ENCODE peak calls at places on chromosome 3, in nine cellular contexts. O is Caki2; W is activated naive CD4-positive, alpha-beta T cell treated with Interleukin-2 at 50 U/mL for 16 hours; P is ELR; Z is activated T-helper 1 cell treated with Interleukin-2 at 50 U/mL for 16 hours; B is HFF-Myc; C is nucleus accumbens; R is anterior cingulate cortex; K is activated CD8-positive, alpha-beta memory T cell treated with anti-CD3 and anti-CD28 coated beads for 48 hours. Q is an unnamed sample.

GRCh38 chr3:31777092-31777491 is 204.0 kb downstream of the OSBPL10 start:
- DNase-seq in P (peak; percentile 47), Z (no peak), B (no peak), R (no peak), K (no peak), O (no peak), C (no peak), W (no peak), Q (peak; percentile 38)

GRCh38 chr3:10370429-10370828 is 49.5 kb upstream of the SEC13 start:
- DNase-seq in P (peak; percentile 64), W (no peak), B (no peak), O (peak; percentile 70), R (no peak), Z (no peak), C (no peak), K (no peak), Q (peak; percentile 63)

GRCh38 chr3:183487046-183487445 is 58.6 kb upstream of the MCF2L2 start:
- DNase-seq in R (no peak), P (no peak), C (no peak), Z (no peak), O (no peak), K (no peak), W (no peak), B (no peak), Q (no peak)

GRCh38 chr3:189941679-189942078 is 179.0 kb downstream of the P3H2 start:
- DNase-seq in Z (no peak), W (peak; percentile 13), O (peak; percentile 97), R (no peak), K (no peak), B (no peak), P (peak; percentile 73), C (no peak), Q (peak; percentile 47)

GRCh38 chr3:105448338-105448982 is 81.8 kb downstream of the ALCAM start:
- DNase-seq in K (no peak), W (no peak), Z (no peak), R (peak; percentile 27), B (no peak), P (no peak), O (no peak), C (peak; percentile 73), Q (no peak)

GRCh38 chr3:130925628-130926027 is 31.7 kb downstream of the ATP2C1 start:
- DNase-seq in B (no peak), Z (no peak), R (no peak), P (peak; percentile 58), K (no peak), C (no peak), W (no peak), O (no peak), Q (peak; percentile 23)

GRCh38 chr3:3110749-3111361 is 681 bp upstream of the IL5RA start:
- DNase-seq in R (no peak), K (no peak), O (no peak), P (no peak), B (no peak), W (no peak), Z (no peak), C (no peak), Q (no peak)

GRCh38 chr3:188421151-188421821 is 267.3 kb downstream of the LPP start:
- DNase-seq in C (no peak), R (no peak), P (peak; percentile 73), Z (no peak), O (no peak), B (peak; percentile 69), K (no peak), W (no peak), Q (peak; percentile 24)

GRCh38 chr3:194633349-194634004 is at the start of gene TMEM44:
- DNase-seq in Z (peak; percentile 35), C (no peak), P (peak; percentile 94), W (peak; percentile 62), B (no peak), O (peak; percentile 96), R (no peak), K (peak; percentile 49), Q (peak; percentile 86)

GRCh38 chr3:183252973-183253363 is at the start of gene B3GNT5:
- DNase-seq in B (no peak), K (no peak), R (no peak), W (peak; percentile 41), Z (no peak), P (peak; percentile 42), C (no peak), O (peak; percentile 57), Q (no peak)

GRCh38 chr3:46483799-46484198 is 14.0 kb upstream of the RTP3 start:
- DNase-seq in B (no peak), R (no peak), Z (no peak), W (no peak), P (no peak), O (no peak), C (no peak), K (no peak), Q (no peak)

GRCh38 chr3:195124378-195124985 is 146.5 kb downstream of the XXYLT1 start:
- DNase-seq in B (no peak), W (no peak), C (no peak), R (no peak), K (no peak), P (no peak), Z (no peak), O (no peak), Q (no peak)

GRCh38 chr3:123202451-123202850 is 708 bp downstream of the SEC22A start:
- DNase-seq in R (no peak), O (no peak), B (no peak), W (no peak), K (no peak), C (no peak), Z (no peak), P (peak; percentile 20), Q (no peak)

GRCh38 chr3:177069514-177070329 is 127.6 kb downstream of the TBL1XR1 start:
- DNase-seq in C (no peak), O (no peak), B (no peak), K (no peak), W (no peak), Z (no peak), R (no peak), P (peak; percentile 53), Q (no peak)

GRCh38 chr3:37627951-37628620 is 233.6 kb upstream of the CTDSPL start:
- DNase-seq in Z (no peak), K (no peak), C (no peak), R (no peak), O (no peak), B (peak; percentile 6), P (no peak), W (no peak), Q (no peak)

GRCh38 chr3:161016417-161017313 is 88.5 kb downstream of the B3GALNT1 start:
- DNase-seq in W (no peak), O (no peak), Z (no peak), B (no peak), C (no peak), R (no peak), K (no peak), P (no peak), Q (no peak)